ENCODE peak calls at places on chromosome 3, in seven cellular contexts. R is uterus; K is hippocampal formation; H is NCI-H345; U is CD8-positive, alpha-beta T cell; W is AML-193; P is occipital lobe. Y is an unnamed sample.

GRCh38 chr3:174023445-174023844 is 625.9 kb downstream of the NLGN1 start:
- DNase-seq in W (no peak), P (peak), R (no peak), K (peak), H (peak), U (no peak), Y (no peak)

GRCh38 chr3:33117461-33117860 is 3.6 kb downstream of the CRTAP start:
- DNase-seq in K (no peak), W (no peak), U (no peak), P (no peak), H (no peak), R (no peak), Y (no peak)

GRCh38 chr3:12782172-12782815 is 14.2 kb upstream of the CAND2 start:
- DNase-seq in W (no peak), H (no peak), P (no peak), R (no peak), U (no peak), K (no peak), Y (no peak)

GRCh38 chr3:129421236-129421883 is 7.1 kb downstream of the EFCAB12 start:
- DNase-seq in W (no peak), H (no peak), U (no peak), R (no peak), K (no peak), P (no peak), Y (no peak)

GRCh38 chr3:12897537-12898289 is 56.3 kb upstream of the RPL32 start:
- DNase-seq in R (no peak), P (no peak), W (no peak), U (no peak), K (no peak), H (peak), Y (no peak)

GRCh38 chr3:130981469-130981868 is 45.2 kb downstream of the ASTE1 start:
- DNase-seq in U (no peak), W (no peak), P (no peak), R (no peak), H (no peak), K (no peak), Y (no peak)

GRCh38 chr3:23916152-23916885 is 471 bp downstream of the NKIRAS1 start:
- DNase-seq in H (no peak), P (peak), U (no peak), K (no peak), R (no peak), W (no peak), Y (no peak)

GRCh38 chr3:159828542-159828943 is 160.1 kb upstream of the IL12A start:
- DNase-seq in P (no peak), H (peak), W (peak), R (no peak), K (peak), U (no peak), Y (no peak)

GRCh38 chr3:42473083-42473932 is 29.1 kb upstream of the VIPR1 start:
- DNase-seq in K (no peak), U (no peak), H (no peak), P (no peak), R (no peak), W (no peak), Y (no peak)

GRCh38 chr3:141191097-141191749 is 40.4 kb upstream of the PXYLP1 start:
- DNase-seq in P (no peak), K (no peak), R (no peak), U (no peak), H (no peak), W (no peak), Y (no peak)

GRCh38 chr3:52001443-52001974 is 5.8 kb upstream of the RPL29 start:
- DNase-seq in P (peak), K (peak), H (peak), U (peak), R (peak), W (peak), Y (peak)

GRCh38 chr3:156710429-156710828 is 36.0 kb downstream of the TIPARP start:
- DNase-seq in W (no peak), H (no peak), P (no peak), R (no peak), K (no peak), U (no peak), Y (no peak)

GRCh38 chr3:47355010-47355409 is 25.8 kb upstream of the PTPN23 start:
- DNase-seq in R (no peak), P (no peak), U (no peak), W (no peak), H (no peak), K (no peak), Y (no peak)

GRCh38 chr3:52722491-52722890 is 16.6 kb downstream of the SPCS1 start:
- DNase-seq in W (no peak), U (no peak), P (no peak), R (no peak), H (no peak), K (no peak), Y (no peak)

GRCh38 chr3:182258538-182259177 is 534.6 kb upstream of the ATP11B start:
- DNase-seq in K (peak), H (peak), P (peak), R (no peak), U (no peak), W (peak), Y (no peak)

GRCh38 chr3:111594205-111594604 is 941 bp downstream of the ZBED2 start:
- DNase-seq in K (no peak), P (no peak), W (no peak), R (no peak), U (no peak), H (no peak), Y (no peak)

GRCh38 chr3:48428863-48429415 is 947 bp downstream of the PLXNB1 start:
- DNase-seq in W (no peak), K (no peak), R (peak), H (peak), P (no peak), U (no peak), Y (peak)

GRCh38 chr3:111218615-111219014 is 147.0 kb downstream of the NECTIN3 start:
- DNase-seq in W (no peak), K (no peak), P (no peak), H (no peak), R (no peak), U (no peak), Y (no peak)

GRCh38 chr3:15819576-15819975 is 21.8 kb upstream of the ANKRD28 start:
- DNase-seq in R (no peak), P (no peak), W (no peak), K (no peak), H (no peak), U (no peak), Y (no peak)

GRCh38 chr3:111915905-111916304 is 56.8 kb downstream of the PHLDB2 start:
- DNase-seq in P (no peak), K (no peak), H (no peak), U (no peak), R (no peak), W (no peak), Y (no peak)

GRCh38 chr3:31181661-31182060 is 287.2 kb upstream of the GADL1 start:
- DNase-seq in H (no peak), K (no peak), P (no peak), R (no peak), U (no peak), W (no peak), Y (no peak)

GRCh38 chr3:55534876-55535275 is 47.8 kb upstream of the WNT5A start:
- DNase-seq in H (no peak), R (no peak), U (no peak), K (no peak), P (no peak), W (no peak), Y (no peak)